ENCODE peak calls at places on chromosomes 13 and 19, in five cellular contexts. T is heart left ventricle, G is Karpas-422, X is pancreas, J is endothelial cell of umbilical vein. N is an unnamed sample. For H3K4me1, the result is how much of the 10 kb centered on the place peaks cover.

GRCh38 chr13:42855416-42855815 is 74.0 kb downstream of the FAM216B start:
- DNase-seq in T (no peak), G (no peak), X (no peak), J (no peak), N (no peak)

GRCh38 chr13:105165449-105166125 is 1369.9 kb downstream of the EFNB2 start:
- DNase-seq in T (no peak), G (no peak), X (no peak), J (no peak), N (no peak)

GRCh38 chr19:15021286-15022007 is 27.8 kb upstream of the CASP14 start:
- DNase-seq in T (no peak), G (no peak), X (peak), J (no peak), N (no peak)

GRCh38 chr13:26476111-26476743 is 81.3 kb upstream of the WASF3 start:
- DNase-seq in T (peak), G (no peak), X (no peak), J (peak), N (no peak)

GRCh38 chr13:31912641-31913401 is 118.8 kb upstream of the FRY start:
- DNase-seq in T (no peak), G (no peak), X (no peak), J (no peak), N (no peak)

GRCh38 chr19:46648070-46648960 is 12.3 kb upstream of the GNG8 start:
- DNase-seq in T (no peak), G (no peak), X (no peak), J (no peak), N (no peak)

GRCh38 chr13:110047511-110047910 is 259.4 kb downstream of the COL4A1 start:
- DNase-seq in T (peak), G (no peak), X (peak), J (peak), N (no peak)

GRCh38 chr13:75507027-75508001 is 25.3 kb upstream of the TBC1D4 start:
- DNase-seq in T (no peak), G (peak), X (peak), J (no peak), N (no peak)

GRCh38 chr13:52399708-52400107 is 6.3 kb downstream of the THSD1 start:
- DNase-seq in T (no peak), G (peak), X (no peak), J (peak), N (no peak)

GRCh38 chr19:21841784-21842097 is 5.8 kb upstream of the ZNF43 start:
- DNase-seq in T (no peak), G (no peak), X (no peak), J (no peak), N (no peak)

GRCh38 chr19:42528354-42529247 is at the start of gene CEACAM1:
- DNase-seq in T (no peak), G (no peak), X (no peak), J (peak), N (peak)

GRCh38 chr19:45657520-45658163 is 10.4 kb upstream of the GIPR start:
- DNase-seq in T (no peak), G (no peak), X (no peak), J (no peak), N (no peak)

GRCh38 chr13:110317496-110318195 is 10.6 kb downstream of the COL4A2 start:
- DNase-seq in T (no peak), G (no peak), X (no peak), J (no peak), N (no peak)

DNA sequence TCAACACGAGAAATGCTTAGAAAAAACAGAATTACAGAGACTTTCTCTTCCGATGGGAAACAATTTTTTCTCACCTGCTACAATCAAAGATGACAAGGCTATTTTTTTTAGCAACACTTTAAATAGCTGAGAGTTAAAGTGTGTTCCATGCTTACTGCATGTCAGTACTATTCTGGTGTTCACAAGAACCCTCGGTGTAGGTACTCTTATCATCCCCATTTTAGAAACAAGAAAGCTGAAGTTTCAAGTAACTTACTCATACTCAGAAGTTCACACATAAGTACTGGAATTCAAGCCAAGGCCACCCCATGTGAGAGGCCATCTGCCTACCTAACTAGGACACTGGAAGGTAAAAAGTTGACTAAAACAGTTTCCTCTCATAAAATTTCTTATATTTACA is 9.0 kb upstream of the TNFRSF19 start:
- DNase-seq in T (no peak), G (no peak), X (no peak), J (no peak), N (no peak)
- H3K4me1 ChIP-seq in T (under half), G (under half), X (under half), J (under half), N (under half)

GRCh38 chr19:58511353-58512208 is at the start of gene SLC27A5:
- DNase-seq in T (no peak), G (no peak), X (peak), J (no peak), N (no peak)
- H3K4me3 ChIP-seq in T (no peak), G (no peak), X (no peak), J (no peak), N (no peak)

GRCh38 chr19:43976732-43977131 is 7.3 kb upstream of the ZNF155 start:
- DNase-seq in T (no peak), G (no peak), X (no peak), J (no peak), N (no peak)
- H3K27ac ChIP-seq in T (no peak), G (no peak), X (no peak), J (no peak), N (no peak)

GRCh38 chr13:51229731-51230130 is 7.5 kb downstream of the FAM124A start:
- DNase-seq in T (no peak), G (no peak), X (no peak), J (peak), N (no peak)
- H3K4me1 ChIP-seq in T (under half), G (under half), X (under half), J (under half), N (under half)

GRCh38 chr13:80477641-80478443 is 136.9 kb upstream of the SPRY2 start:
- DNase-seq in T (no peak), G (no peak), X (no peak), J (no peak), N (no peak)
- H3K4me3 ChIP-seq in T (no peak), G (no peak), X (no peak), J (no peak), N (no peak)